ENCODE peak calls at places on chromosome 4, in six cellular contexts. One of them, this sample, is unnamed.

GRCh38 chr4:109589119-109589518 is 29.1 kb downstream of the MCUB start:
- DNase-seq in breast epithelium: no peak
- DNase-seq in transverse colon: no peak
- DNase-seq in lower leg skin: no peak
- DNase-seq in testis: no peak
- DNase-seq in GM12878: no peak
- DNase-seq in this sample: no peak

GRCh38 chr4:173121044-173121685 is 47.4 kb upstream of the GALNT7 start:
- DNase-seq in breast epithelium: no peak
- DNase-seq in lower leg skin: no peak
- DNase-seq in GM12878: peak
- DNase-seq in transverse colon: peak
- DNase-seq in testis: no peak
- DNase-seq in this sample: peak

GRCh38 chr4:108851346-108851745 is 88.5 kb upstream of the ETNPPL start:
- DNase-seq in breast epithelium: no peak
- DNase-seq in lower leg skin: no peak
- DNase-seq in testis: no peak
- DNase-seq in transverse colon: no peak
- DNase-seq in GM12878: no peak
- DNase-seq in this sample: no peak

GRCh38 chr4:115780268-115780667 is 666.8 kb upstream of the NDST4 start:
- DNase-seq in breast epithelium: no peak
- DNase-seq in transverse colon: no peak
- DNase-seq in testis: no peak
- DNase-seq in GM12878: no peak
- DNase-seq in lower leg skin: no peak
- DNase-seq in this sample: no peak

GRCh38 chr4:2713337-2713736 is 42.8 kb downstream of the TNIP2 start:
- DNase-seq in transverse colon: no peak
- DNase-seq in GM12878: no peak
- DNase-seq in testis: no peak
- DNase-seq in lower leg skin: no peak
- DNase-seq in breast epithelium: peak
- DNase-seq in this sample: no peak

GRCh38 chr4:13985824-13986223 is 358.3 kb upstream of the BOD1L1 start:
- DNase-seq in transverse colon: no peak
- DNase-seq in GM12878: no peak
- DNase-seq in testis: no peak
- DNase-seq in lower leg skin: no peak
- DNase-seq in breast epithelium: no peak
- DNase-seq in this sample: no peak

GRCh38 chr4:60744767-60745166 is 455.4 kb upstream of the ADGRL3 start:
- DNase-seq in testis: no peak
- DNase-seq in transverse colon: no peak
- DNase-seq in lower leg skin: no peak
- DNase-seq in breast epithelium: no peak
- DNase-seq in GM12878: no peak
- DNase-seq in this sample: no peak

GRCh38 chr4:44493924-44494323 is 45.3 kb upstream of the KCTD8 start:
- DNase-seq in lower leg skin: no peak
- DNase-seq in breast epithelium: no peak
- DNase-seq in transverse colon: no peak
- DNase-seq in GM12878: no peak
- DNase-seq in testis: no peak
- DNase-seq in this sample: peak

GRCh38 chr4:85496146-85496849 is 21.3 kb downstream of the ARHGAP24 start:
- DNase-seq in testis: no peak
- DNase-seq in transverse colon: no peak
- DNase-seq in lower leg skin: no peak
- DNase-seq in GM12878: no peak
- DNase-seq in breast epithelium: no peak
- DNase-seq in this sample: no peak

GRCh38 chr4:5504486-5504885 is 203.9 kb downstream of the EVC2 start:
- DNase-seq in testis: no peak
- DNase-seq in transverse colon: no peak
- DNase-seq in GM12878: no peak
- DNase-seq in breast epithelium: no peak
- DNase-seq in lower leg skin: no peak
- DNase-seq in this sample: no peak

GRCh38 chr4:61493470-61493869 is 293.3 kb downstream of the ADGRL3 start:
- DNase-seq in transverse colon: no peak
- DNase-seq in breast epithelium: no peak
- DNase-seq in testis: no peak
- DNase-seq in lower leg skin: no peak
- DNase-seq in GM12878: no peak
- DNase-seq in this sample: no peak

GRCh38 chr4:44713125-44713524 is 13.2 kb downstream of the GNPDA2 start:
- DNase-seq in lower leg skin: no peak
- DNase-seq in GM12878: no peak
- DNase-seq in testis: no peak
- DNase-seq in transverse colon: no peak
- DNase-seq in breast epithelium: no peak
- DNase-seq in this sample: peak

GRCh38 chr4:11149612-11150259 is 279.0 kb downstream of the HS3ST1 start:
- DNase-seq in GM12878: no peak
- DNase-seq in transverse colon: no peak
- DNase-seq in breast epithelium: no peak
- DNase-seq in testis: no peak
- DNase-seq in lower leg skin: no peak
- DNase-seq in this sample: no peak

GRCh38 chr4:124710911-124711310 is 1.6 kb downstream of the ANKRD50 start:
- DNase-seq in breast epithelium: no peak
- DNase-seq in transverse colon: no peak
- DNase-seq in GM12878: no peak
- DNase-seq in testis: peak
- DNase-seq in lower leg skin: peak
- DNase-seq in this sample: no peak

GRCh38 chr4:110620352-110621327 is 2.2 kb downstream of the PITX2 start:
- DNase-seq in breast epithelium: no peak
- DNase-seq in transverse colon: peak
- DNase-seq in GM12878: no peak
- DNase-seq in lower leg skin: no peak
- DNase-seq in testis: no peak
- DNase-seq in this sample: peak

GRCh38 chr4:10960386-10960785 is 275.8 kb upstream of the CLNK start:
- DNase-seq in testis: no peak
- DNase-seq in GM12878: no peak
- DNase-seq in transverse colon: no peak
- DNase-seq in breast epithelium: no peak
- DNase-seq in lower leg skin: no peak
- DNase-seq in this sample: no peak

GRCh38 chr4:168800926-168801325 is 209.1 kb downstream of the CBR4 start:
- DNase-seq in GM12878: no peak
- DNase-seq in breast epithelium: no peak
- DNase-seq in lower leg skin: no peak
- DNase-seq in testis: no peak
- DNase-seq in transverse colon: no peak
- DNase-seq in this sample: no peak

GRCh38 chr4:93480452-93480851 is 348.1 kb upstream of the ATOH1 start:
- DNase-seq in transverse colon: no peak
- DNase-seq in testis: no peak
- DNase-seq in breast epithelium: no peak
- DNase-seq in lower leg skin: no peak
- DNase-seq in GM12878: no peak
- DNase-seq in this sample: no peak

GRCh38 chr4:54879576-54879975 is 221.8 kb downstream of the KIT start:
- DNase-seq in GM12878: no peak
- DNase-seq in testis: no peak
- DNase-seq in breast epithelium: no peak
- DNase-seq in lower leg skin: no peak
- DNase-seq in transverse colon: no peak
- DNase-seq in this sample: no peak

GRCh38 chr4:3783691-3784306 is 17.6 kb downstream of the ADRA2C start:
- DNase-seq in testis: peak
- DNase-seq in transverse colon: no peak
- DNase-seq in breast epithelium: no peak
- DNase-seq in lower leg skin: no peak
- DNase-seq in GM12878: no peak
- DNase-seq in this sample: no peak

GRCh38 chr4:7529368-7529923 is 94.7 kb upstream of the PSAPL1 start:
- DNase-seq in testis: no peak
- DNase-seq in GM12878: no peak
- DNase-seq in breast epithelium: no peak
- DNase-seq in transverse colon: no peak
- DNase-seq in lower leg skin: no peak
- DNase-seq in this sample: no peak

GRCh38 chr4:73764513-73764912 is 24.1 kb downstream of the CXCL8 start:
- DNase-seq in testis: no peak
- DNase-seq in lower leg skin: no peak
- DNase-seq in breast epithelium: no peak
- DNase-seq in transverse colon: no peak
- DNase-seq in GM12878: no peak
- DNase-seq in this sample: no peak

GRCh38 chr4:178215754-178216153 is 773.5 kb upstream of the AGA start:
- DNase-seq in breast epithelium: no peak
- DNase-seq in GM12878: no peak
- DNase-seq in testis: no peak
- DNase-seq in lower leg skin: no peak
- DNase-seq in transverse colon: no peak
- DNase-seq in this sample: no peak

GRCh38 chr4:11585506-11585905 is 156.8 kb upstream of the HS3ST1 start:
- DNase-seq in breast epithelium: no peak
- DNase-seq in transverse colon: peak
- DNase-seq in GM12878: no peak
- DNase-seq in testis: no peak
- DNase-seq in lower leg skin: peak
- DNase-seq in this sample: no peak

GRCh38 chr4:3160325-3160915 is 85.9 kb downstream of the HTT start:
- DNase-seq in GM12878: no peak
- DNase-seq in lower leg skin: no peak
- DNase-seq in transverse colon: no peak
- DNase-seq in breast epithelium: no peak
- DNase-seq in testis: no peak
- DNase-seq in this sample: no peak

GRCh38 chr4:53474178-53474577 is 96.7 kb downstream of the FIP1L1 start:
- DNase-seq in breast epithelium: no peak
- DNase-seq in lower leg skin: no peak
- DNase-seq in testis: no peak
- DNase-seq in transverse colon: no peak
- DNase-seq in GM12878: no peak
- DNase-seq in this sample: no peak

GRCh38 chr4:32778938-32779337 is 2058.8 kb downstream of the PCDH7 start:
- DNase-seq in transverse colon: no peak
- DNase-seq in breast epithelium: no peak
- DNase-seq in GM12878: no peak
- DNase-seq in testis: no peak
- DNase-seq in lower leg skin: no peak
- DNase-seq in this sample: no peak

GRCh38 chr4:32778025-32778424 is 2057.9 kb downstream of the PCDH7 start:
- DNase-seq in GM12878: no peak
- DNase-seq in testis: no peak
- DNase-seq in transverse colon: no peak
- DNase-seq in lower leg skin: no peak
- DNase-seq in breast epithelium: no peak
- DNase-seq in this sample: no peak

GRCh38 chr4:32776435-32777203 is 2056.4 kb downstream of the PCDH7 start:
- DNase-seq in lower leg skin: no peak
- DNase-seq in testis: no peak
- DNase-seq in GM12878: no peak
- DNase-seq in breast epithelium: no peak
- DNase-seq in transverse colon: no peak
- DNase-seq in this sample: no peak

GRCh38 chr4:32775049-32775448 is 2054.9 kb downstream of the PCDH7 start:
- DNase-seq in breast epithelium: no peak
- DNase-seq in GM12878: no peak
- DNase-seq in testis: no peak
- DNase-seq in transverse colon: no peak
- DNase-seq in lower leg skin: no peak
- DNase-seq in this sample: no peak
- TF ChIP-seq POLR2A in breast epithelium: no peak
- TF ChIP-seq POLR2A in GM12878: no peak
- TF ChIP-seq POLR2A in testis: no peak
- TF ChIP-seq POLR2A in transverse colon: no peak
- TF ChIP-seq POLR2A in lower leg skin: no peak
- TF ChIP-seq POLR2A in this sample: no peak

DNA sequence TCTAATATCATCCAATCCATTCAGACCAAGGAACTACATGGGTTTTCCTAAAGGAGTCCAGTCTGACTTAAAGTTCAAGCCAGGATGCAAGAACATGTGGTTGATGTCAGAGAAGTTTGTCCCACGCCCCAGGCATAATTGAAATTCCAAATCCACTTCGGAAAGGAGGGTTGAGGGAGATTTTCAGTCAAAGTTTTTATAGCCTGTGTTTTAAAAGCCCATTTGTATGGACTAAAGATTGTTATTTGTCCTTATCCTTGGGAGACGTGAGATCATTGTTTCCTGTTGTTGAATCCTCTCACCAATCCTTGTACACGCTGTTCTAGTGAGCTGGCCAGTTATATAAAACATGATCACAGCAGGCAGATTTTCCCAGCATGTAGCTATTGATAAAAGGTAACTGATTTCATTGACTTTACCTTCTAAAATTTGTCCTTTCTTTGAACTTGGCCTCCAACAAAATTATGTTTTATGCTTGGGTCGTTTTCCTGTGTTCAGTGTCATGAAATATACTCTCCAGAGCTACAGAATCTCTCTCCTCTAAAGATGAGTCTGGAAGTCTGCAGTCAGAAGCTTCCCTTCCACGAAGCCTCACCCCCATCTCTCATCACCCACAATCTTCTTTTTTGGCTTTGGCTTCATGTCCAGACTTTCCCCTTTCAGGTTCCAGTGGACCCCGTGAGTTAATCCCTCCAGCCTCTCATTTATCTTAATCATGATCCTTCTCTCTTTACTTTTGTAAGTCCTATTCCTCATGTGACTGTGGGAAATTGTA is 92.9 kb downstream of the ATP10D start:
- DNase-seq in lower leg skin: no peak
- DNase-seq in transverse colon: no peak
- DNase-seq in breast epithelium: no peak
- DNase-seq in GM12878: no peak
- DNase-seq in testis: no peak
- DNase-seq in this sample: no peak
- TF ChIP-seq POLR2A in lower leg skin: no peak
- TF ChIP-seq POLR2A in transverse colon: no peak
- TF ChIP-seq POLR2A in breast epithelium: no peak
- TF ChIP-seq POLR2A in GM12878: no peak
- TF ChIP-seq POLR2A in testis: no peak
- TF ChIP-seq POLR2A in this sample: no peak

GRCh38 chr4:30294295-30294694 is 425.9 kb upstream of the PCDH7 start:
- DNase-seq in lower leg skin: no peak
- DNase-seq in testis: no peak
- DNase-seq in GM12878: no peak
- DNase-seq in transverse colon: no peak
- DNase-seq in breast epithelium: no peak
- DNase-seq in this sample: no peak
- TF ChIP-seq POLR2A in lower leg skin: no peak
- TF ChIP-seq POLR2A in testis: no peak
- TF ChIP-seq POLR2A in GM12878: no peak
- TF ChIP-seq POLR2A in transverse colon: no peak
- TF ChIP-seq POLR2A in breast epithelium: no peak
- TF ChIP-seq POLR2A in this sample: no peak

DNA sequence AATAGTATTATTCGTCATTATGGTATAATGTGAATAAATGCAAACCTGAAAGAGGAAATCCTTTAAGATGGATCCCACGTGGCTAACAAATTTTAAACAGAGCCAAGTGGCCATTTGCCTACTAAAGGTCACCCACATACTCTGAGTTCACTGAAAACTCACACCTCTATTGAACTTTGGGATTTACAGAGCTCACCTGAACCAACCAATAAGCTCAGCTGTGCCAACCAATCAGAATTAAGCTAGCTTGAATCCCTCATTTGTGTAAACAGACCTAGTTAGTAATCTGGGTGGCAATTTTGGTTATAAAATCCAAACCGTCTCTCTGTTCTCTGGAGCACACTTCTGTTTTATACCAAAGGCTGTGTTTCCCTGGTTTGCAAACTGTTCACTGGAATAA is 5.4 kb upstream of the NUDT9 start:
- DNase-seq in breast epithelium: no peak
- DNase-seq in GM12878: no peak
- DNase-seq in transverse colon: no peak
- DNase-seq in testis: no peak
- DNase-seq in lower leg skin: no peak
- DNase-seq in this sample: no peak
- TF ChIP-seq POLR2A in breast epithelium: no peak
- TF ChIP-seq POLR2A in GM12878: no peak
- TF ChIP-seq POLR2A in transverse colon: no peak
- TF ChIP-seq POLR2A in testis: no peak
- TF ChIP-seq POLR2A in lower leg skin: no peak
- TF ChIP-seq POLR2A in this sample: no peak